ENCODE peak calls at places on chromosome 1, in four cellular contexts. P is substantia nigra, J is amniotic stem cell, N is naive B cell. D is an unnamed sample.

GRCh38 chr1:29171089-29171488 is 10.6 kb downstream of the SRSF4 start:
- DNase-seq in J (no peak), N (no peak), P (no peak), D (no peak)

GRCh38 chr1:17007121-17007520 is 4.6 kb downstream of the ATP13A2 start:
- DNase-seq in P (no peak), N (no peak), J (no peak), D (no peak)

GRCh38 chr1:12636098-12636950 is 7.6 kb upstream of the AADACL4 start:
- DNase-seq in J (no peak), N (no peak), P (no peak), D (peak; percentile 75)

GRCh38 chr1:168300626-168301025 is 19.9 kb downstream of the TBX19 start:
- DNase-seq in P (no peak), N (no peak), J (no peak), D (no peak)

GRCh38 chr1:192954705-192955265 is 104.4 kb downstream of the UCHL5 start:
- DNase-seq in P (no peak), J (no peak), N (no peak), D (no peak)

GRCh38 chr1:6014130-6014999 is 22.1 kb upstream of the NPHP4 start:
- DNase-seq in N (no peak), J (no peak), P (no peak), D (peak; percentile 84)

GRCh38 chr1:7940745-7941436 is at the start of gene TNFRSF9:
- DNase-seq in J (no peak), P (no peak), N (no peak), D (no peak)

GRCh38 chr1:217135987-217136894 is 413.0 kb upstream of the ESRRG start:
- DNase-seq in J (no peak), N (no peak), P (no peak), D (no peak)

GRCh38 chr1:78157162-78157561 is 111.4 kb downstream of the GIPC2 start:
- DNase-seq in N (no peak), J (peak; percentile 4), P (no peak), D (no peak)